ENCODE peak calls at places on chromosomes 6 and 20, in four cellular contexts. U is K562, X is WTC11, O is A549. N is an unnamed sample.

GRCh38 chr6:7188492-7188891 is 80.7 kb downstream of the RREB1 start:
- DNase-seq in U (no peak), X (no peak), O (no peak), N (no peak)

GRCh38 chr6:7920425-7920824 is 9.8 kb upstream of the TXNDC5 start:
- DNase-seq in U (no peak), X (no peak), O (no peak), N (no peak)

GRCh38 chr6:105087571-105088211 is 92.1 kb downstream of the POPDC3 start:
- DNase-seq in U (peak; percentile 46), X (no peak), O (peak; percentile 8), N (peak; percentile 46)

GRCh38 chr6:20630617-20631448 is 96.6 kb downstream of the CDKAL1 start:
- DNase-seq in U (no peak), X (no peak), O (no peak), N (peak; percentile 88)

GRCh38 chr6:46419576-46420002 is 71.7 kb downstream of the RCAN2 start:
- DNase-seq in U (peak; percentile 44), X (peak; percentile 38), O (peak; percentile 8), N (peak; percentile 66)

GRCh38 chr20:56710577-56711465 is 81.7 kb downstream of the TFAP2C start:
- DNase-seq in U (no peak), X (no peak), O (peak; percentile 38), N (no peak)

GRCh38 chr6:92361990-92362770 is 1057.2 kb downstream of the EPHA7 start:
- DNase-seq in U (no peak), X (no peak), O (no peak), N (no peak)

GRCh38 chr6:166728884-166729530 is 102.0 kb upstream of the RPS6KA2 start:
- DNase-seq in U (no peak), X (no peak), O (no peak), N (no peak)

GRCh38 chr6:147793871-147794643 is 285.6 kb downstream of the SAMD5 start:
- DNase-seq in U (no peak), X (no peak), O (no peak), N (no peak)

GRCh38 chr20:23702021-23702420 is 13.2 kb upstream of the CST4 start:
- DNase-seq in U (no peak), X (no peak), O (no peak), N (no peak)

GRCh38 chr20:57909763-57910331 is 200.0 kb upstream of the PMEPA1 start:
- DNase-seq in U (no peak), X (no peak), O (no peak), N (no peak)

GRCh38 chr6:3022765-3023662 is 23.3 kb downstream of the NQO2 start:
- DNase-seq in U (peak; percentile 24), X (no peak), O (no peak), N (no peak)

GRCh38 chr6:37525460-37526357 is 26.0 kb upstream of the CCDC167 start:
- DNase-seq in U (peak; percentile 69), X (peak; percentile 64), O (no peak), N (no peak)

GRCh38 chr6:10048370-10049297 is 366.2 kb downstream of the TFAP2A start:
- DNase-seq in U (no peak), X (no peak), O (no peak), N (no peak)

GRCh38 chr6:119083007-119083406 is 4.5 kb upstream of the FAM184A start:
- DNase-seq in U (no peak), X (no peak), O (no peak), N (no peak)

GRCh38 chr6:124879110-124879991 is 82.9 kb upstream of the RNF217 start:
- DNase-seq in U (no peak), X (no peak), O (no peak), N (no peak)

GRCh38 chr6:35505985-35506384 is 6.7 kb downstream of the TULP1 start:
- DNase-seq in U (no peak), X (peak; percentile 25), O (no peak), N (no peak)

GRCh38 chr6:170266061-170266825 is 24.6 kb downstream of the DLL1 start:
- DNase-seq in U (no peak), X (no peak), O (no peak), N (no peak)

GRCh38 chr20:62252342-62252966 is 14.1 kb downstream of the OSBPL2 start:
- DNase-seq in U (no peak), X (no peak), O (no peak), N (no peak)

DNA sequence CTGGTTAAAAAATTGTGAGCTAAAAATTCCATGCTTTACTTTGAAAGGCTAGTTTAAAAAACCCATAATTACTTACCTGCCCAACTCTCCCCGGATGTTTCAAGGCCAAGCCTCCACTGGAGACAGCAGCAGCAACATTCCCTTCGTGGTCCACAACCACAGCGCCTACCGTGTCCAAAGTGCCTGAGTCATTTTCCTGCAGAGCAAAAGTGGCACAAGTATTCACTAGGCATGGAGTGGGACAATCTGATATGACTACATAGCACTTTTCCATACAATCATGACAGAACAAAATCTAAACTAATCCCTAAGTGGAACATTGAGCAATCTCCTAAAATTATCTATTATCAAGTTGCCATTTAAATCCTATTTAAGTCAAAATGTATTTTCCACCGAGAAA is 104.8 kb downstream of the TASP1 start:
- DNase-seq in U (no peak), X (no peak), O (no peak), N (no peak)
- TF ChIP-seq HMGXB4 in U (no peak), X (no peak), O (no peak), N (no peak)

DNA sequence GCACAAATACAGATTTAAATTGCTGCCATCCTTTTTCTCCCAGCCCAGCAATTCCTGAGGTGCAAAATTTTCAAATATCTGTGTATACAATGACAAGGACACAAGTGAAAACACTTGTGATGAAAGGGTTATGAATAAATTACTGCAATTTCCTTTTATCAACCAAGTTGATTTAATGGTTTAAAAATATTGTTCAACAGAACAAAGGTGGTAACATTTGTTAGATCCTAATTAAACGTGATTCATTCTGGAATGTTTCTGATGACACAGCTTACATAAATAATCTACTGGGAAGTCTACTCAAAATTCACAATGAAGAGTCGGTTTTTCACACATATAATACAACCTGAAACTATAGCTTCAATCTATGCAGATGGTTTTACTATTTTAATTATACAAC is 17.1 kb downstream of the B4GALT5 start:
- DNase-seq in U (no peak), X (no peak), O (no peak), N (no peak)
- TF ChIP-seq HMGXB4 in U (no peak), X (no peak), O (no peak), N (no peak)

DNA sequence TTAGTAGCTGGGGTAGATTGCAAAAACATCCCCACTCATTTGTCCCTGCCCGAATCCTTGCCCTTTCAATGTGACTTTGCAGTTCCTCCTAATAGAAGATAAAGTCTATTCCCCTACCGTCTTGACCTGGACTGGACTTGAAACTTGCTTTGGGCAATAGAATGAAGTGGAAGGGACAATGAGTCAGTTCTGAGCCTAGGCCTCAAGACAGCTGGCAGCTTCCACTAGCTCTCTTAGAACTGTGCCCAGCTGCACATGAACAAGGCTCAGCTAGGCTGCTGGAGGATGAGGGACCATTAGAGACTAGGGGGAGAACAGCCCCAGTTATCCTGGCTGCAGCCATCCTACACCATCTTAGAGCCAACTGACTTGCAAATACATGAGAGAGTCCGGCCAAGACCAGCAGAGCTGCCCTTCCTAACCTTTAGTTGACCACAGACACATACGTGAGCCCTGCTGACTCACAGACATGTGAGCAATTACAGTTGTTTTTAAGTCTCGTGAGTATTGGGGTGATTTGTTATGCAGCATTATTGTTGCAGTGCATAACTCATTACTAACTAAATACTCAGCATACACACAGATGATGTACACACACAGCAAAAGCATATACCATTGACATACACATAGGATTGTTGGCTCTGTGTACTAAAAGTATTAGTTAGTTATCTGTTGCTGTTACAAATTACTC is 105.5 kb downstream of the DHX35 start:
- DNase-seq in U (no peak), X (no peak), O (no peak), N (no peak)
- TF ChIP-seq HMGXB4 in U (no peak), X (no peak), O (no peak), N (no peak)

DNA sequence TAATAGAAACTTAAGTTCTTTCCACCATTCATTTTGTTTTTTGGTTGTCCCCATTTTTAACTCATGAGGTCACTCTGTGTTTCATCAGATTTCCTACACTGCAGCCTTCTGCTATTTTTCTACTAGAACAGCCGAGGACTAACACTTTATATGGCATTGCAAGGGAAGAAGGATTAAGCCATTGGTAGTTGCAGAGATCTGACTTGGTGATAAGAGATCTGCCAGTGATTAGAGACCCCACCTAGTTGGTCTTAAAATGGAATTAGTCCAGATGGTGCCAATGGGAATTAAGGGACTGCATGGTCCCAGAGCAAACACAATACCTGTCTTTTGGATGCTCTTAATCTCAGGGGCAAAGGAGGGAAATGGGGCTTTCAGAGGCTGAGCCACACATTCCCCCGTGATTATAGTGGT is 125.5 kb upstream of the TMEM170B start:
- DNase-seq in U (no peak), X (no peak), O (no peak), N (no peak)
- TF ChIP-seq HMGXB4 in U (no peak), X (no peak), O (no peak), N (no peak)

DNA sequence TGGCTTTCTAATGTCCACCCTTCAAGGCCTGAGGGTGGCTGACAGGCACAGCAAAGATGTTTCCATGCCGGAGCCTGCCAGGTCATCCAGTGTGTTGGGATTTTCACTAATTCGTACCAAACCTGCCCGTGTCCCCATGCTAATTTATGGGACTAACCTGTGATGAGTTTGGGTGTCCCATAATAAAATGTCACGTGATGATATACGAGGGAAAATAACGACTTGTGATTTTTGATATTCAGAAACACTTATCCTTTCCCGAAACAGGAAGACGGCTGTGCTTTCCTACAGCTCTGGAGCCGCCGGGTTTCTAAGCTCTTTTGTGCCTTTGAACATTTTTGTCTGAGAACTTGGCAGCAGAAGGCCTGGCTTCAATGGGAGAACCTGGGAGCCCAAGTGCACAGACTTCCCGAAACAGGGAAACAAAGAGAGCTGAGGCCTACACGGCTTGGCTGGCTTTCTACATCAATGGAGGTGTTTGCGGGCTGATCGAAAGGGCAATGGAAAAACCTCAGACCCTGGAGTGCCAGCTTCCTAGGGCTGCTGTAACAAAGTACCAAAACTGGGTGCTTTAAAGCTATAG is 171.9 kb upstream of the JARID2 start:
- DNase-seq in U (no peak), X (no peak), O (no peak), N (no peak)
- TF ChIP-seq HMGXB4 in U (no peak), X (no peak), O (no peak), N (no peak)